ENCODE peak calls at places on chromosomes 11 and 22, in five cellular contexts. One of them, this sample, is unnamed.

GRCh38 chr11:84384637-84385227 is 1098.6 kb upstream of the CCDC90B start:
- DNase-seq in psoas muscle: no peak
- DNase-seq in body of pancreas: peak
- DNase-seq in cardiac muscle cell: peak
- DNase-seq in fibroblast of pulmonary artery: peak
- DNase-seq in this sample: peak

GRCh38 chr22:46381142-46381541 is 45.6 kb downstream of the TRMU start:
- DNase-seq in psoas muscle: no peak
- DNase-seq in body of pancreas: no peak
- DNase-seq in cardiac muscle cell: peak
- DNase-seq in fibroblast of pulmonary artery: no peak
- DNase-seq in this sample: no peak

GRCh38 chr11:103959279-103959930 is 77.0 kb upstream of the DDI1 start:
- DNase-seq in psoas muscle: no peak
- DNase-seq in body of pancreas: no peak
- DNase-seq in cardiac muscle cell: peak
- DNase-seq in fibroblast of pulmonary artery: peak
- DNase-seq in this sample: no peak

GRCh38 chr22:18044548-18045271 is 20.3 kb upstream of the MICAL3 start:
- DNase-seq in psoas muscle: peak
- DNase-seq in body of pancreas: peak
- DNase-seq in cardiac muscle cell: peak
- DNase-seq in fibroblast of pulmonary artery: no peak
- DNase-seq in this sample: no peak

GRCh38 chr22:39306456-39307361 is 12.7 kb downstream of the RPL3 start:
- DNase-seq in psoas muscle: no peak
- DNase-seq in body of pancreas: no peak
- DNase-seq in cardiac muscle cell: no peak
- DNase-seq in fibroblast of pulmonary artery: no peak
- DNase-seq in this sample: no peak

GRCh38 chr22:27105142-27106025 is 448.0 kb downstream of the MIAT start:
- DNase-seq in psoas muscle: peak
- DNase-seq in body of pancreas: peak
- DNase-seq in cardiac muscle cell: peak
- DNase-seq in fibroblast of pulmonary artery: peak
- DNase-seq in this sample: peak

GRCh38 chr22:17919276-17920144 is 104.9 kb downstream of the MICAL3 start:
- DNase-seq in psoas muscle: no peak
- DNase-seq in body of pancreas: no peak
- DNase-seq in cardiac muscle cell: no peak
- DNase-seq in fibroblast of pulmonary artery: no peak
- DNase-seq in this sample: no peak

GRCh38 chr22:27504854-27505253 is 296.7 kb downstream of the MN1 start:
- DNase-seq in psoas muscle: peak
- DNase-seq in body of pancreas: no peak
- DNase-seq in cardiac muscle cell: no peak
- DNase-seq in fibroblast of pulmonary artery: no peak
- DNase-seq in this sample: no peak

GRCh38 chr11:44652901-44653644 is 73.7 kb upstream of the TSPAN18 start:
- DNase-seq in psoas muscle: no peak
- DNase-seq in body of pancreas: no peak
- DNase-seq in cardiac muscle cell: no peak
- DNase-seq in fibroblast of pulmonary artery: no peak
- DNase-seq in this sample: no peak

GRCh38 chr22:44360306-44360685 is 47.5 kb upstream of the SHISAL1 start:
- DNase-seq in psoas muscle: no peak
- DNase-seq in body of pancreas: no peak
- DNase-seq in cardiac muscle cell: no peak
- DNase-seq in fibroblast of pulmonary artery: no peak
- DNase-seq in this sample: no peak

GRCh38 chr11:2799881-2800654 is 85.5 kb downstream of the CDKN1C start:
- DNase-seq in psoas muscle: peak
- DNase-seq in body of pancreas: peak
- DNase-seq in cardiac muscle cell: no peak
- DNase-seq in fibroblast of pulmonary artery: no peak
- DNase-seq in this sample: no peak

GRCh38 chr22:30234786-30235470 is 11.6 kb downstream of the LIF start:
- DNase-seq in psoas muscle: no peak
- DNase-seq in body of pancreas: peak
- DNase-seq in cardiac muscle cell: peak
- DNase-seq in fibroblast of pulmonary artery: no peak
- DNase-seq in this sample: peak

GRCh38 chr11:123431619-123432018 is 1.6 kb downstream of the GRAMD1B start:
- DNase-seq in psoas muscle: no peak
- DNase-seq in body of pancreas: no peak
- DNase-seq in cardiac muscle cell: no peak
- DNase-seq in fibroblast of pulmonary artery: no peak
- DNase-seq in this sample: no peak

GRCh38 chr22:23750374-23750743 is 553 bp downstream of the ZNF70 start:
- DNase-seq in psoas muscle: no peak
- DNase-seq in body of pancreas: no peak
- DNase-seq in cardiac muscle cell: no peak
- DNase-seq in fibroblast of pulmonary artery: no peak
- DNase-seq in this sample: no peak

GRCh38 chr11:119258983-119259382 is 52.8 kb downstream of the CBL start:
- DNase-seq in psoas muscle: no peak
- DNase-seq in body of pancreas: no peak
- DNase-seq in cardiac muscle cell: no peak
- DNase-seq in fibroblast of pulmonary artery: no peak
- DNase-seq in this sample: no peak

GRCh38 chr11:114060402-114061052 is 1.0 kb downstream of the ZBTB16 start:
- DNase-seq in psoas muscle: peak
- DNase-seq in body of pancreas: peak
- DNase-seq in cardiac muscle cell: peak
- DNase-seq in fibroblast of pulmonary artery: no peak
- DNase-seq in this sample: no peak

GRCh38 chr11:36403661-36404060 is 106.4 kb downstream of the TRAF6 start:
- DNase-seq in psoas muscle: no peak
- DNase-seq in body of pancreas: no peak
- DNase-seq in cardiac muscle cell: no peak
- DNase-seq in fibroblast of pulmonary artery: no peak
- DNase-seq in this sample: no peak

GRCh38 chr22:19114984-19115552 is 7.1 kb downstream of the DGCR2 start:
- DNase-seq in psoas muscle: no peak
- DNase-seq in body of pancreas: peak
- DNase-seq in cardiac muscle cell: no peak
- DNase-seq in fibroblast of pulmonary artery: no peak
- DNase-seq in this sample: no peak

GRCh38 chr11:94922675-94923347 is 50.5 kb downstream of the CWC15 start:
- DNase-seq in psoas muscle: no peak
- DNase-seq in body of pancreas: no peak
- DNase-seq in cardiac muscle cell: no peak
- DNase-seq in fibroblast of pulmonary artery: no peak
- DNase-seq in this sample: no peak

GRCh38 chr11:20715464-20715863 is 46.1 kb downstream of the NELL1 start:
- DNase-seq in psoas muscle: no peak
- DNase-seq in body of pancreas: no peak
- DNase-seq in cardiac muscle cell: no peak
- DNase-seq in fibroblast of pulmonary artery: no peak
- DNase-seq in this sample: no peak

GRCh38 chr11:44607324-44607962 is 42.0 kb downstream of the CD82 start:
- DNase-seq in psoas muscle: no peak
- DNase-seq in body of pancreas: no peak
- DNase-seq in cardiac muscle cell: no peak
- DNase-seq in fibroblast of pulmonary artery: no peak
- DNase-seq in this sample: no peak

GRCh38 chr11:15810581-15810980 is 545.8 kb downstream of the SOX6 start:
- DNase-seq in psoas muscle: no peak
- DNase-seq in body of pancreas: no peak
- DNase-seq in cardiac muscle cell: no peak
- DNase-seq in fibroblast of pulmonary artery: no peak
- DNase-seq in this sample: no peak

GRCh38 chr22:37918149-37918548 is 12.1 kb downstream of the MICALL1 start:
- DNase-seq in psoas muscle: no peak
- DNase-seq in body of pancreas: no peak
- DNase-seq in cardiac muscle cell: no peak
- DNase-seq in fibroblast of pulmonary artery: no peak
- DNase-seq in this sample: no peak

GRCh38 chr11:7889985-7890384 is 41.1 kb downstream of the OR10A6 start:
- DNase-seq in psoas muscle: no peak
- DNase-seq in body of pancreas: no peak
- DNase-seq in cardiac muscle cell: no peak
- DNase-seq in fibroblast of pulmonary artery: no peak
- DNase-seq in this sample: no peak

GRCh38 chr11:125494987-125495725 is 909 bp downstream of the FEZ1 start:
- DNase-seq in psoas muscle: peak
- DNase-seq in body of pancreas: peak
- DNase-seq in cardiac muscle cell: peak
- DNase-seq in fibroblast of pulmonary artery: peak
- DNase-seq in this sample: no peak

GRCh38 chr22:36746571-36746970 is 29.3 kb downstream of the IFT27 start:
- DNase-seq in psoas muscle: no peak
- DNase-seq in body of pancreas: peak
- DNase-seq in cardiac muscle cell: no peak
- DNase-seq in fibroblast of pulmonary artery: no peak
- DNase-seq in this sample: no peak

GRCh38 chr11:10540546-10540914 is 457 bp downstream of the RNF141 start:
- DNase-seq in psoas muscle: no peak
- DNase-seq in body of pancreas: peak
- DNase-seq in cardiac muscle cell: peak
- DNase-seq in fibroblast of pulmonary artery: peak
- DNase-seq in this sample: no peak

GRCh38 chr11:14189874-14190273 is 169.1 kb downstream of the RRAS2 start:
- DNase-seq in psoas muscle: peak
- DNase-seq in body of pancreas: peak
- DNase-seq in cardiac muscle cell: peak
- DNase-seq in fibroblast of pulmonary artery: peak
- DNase-seq in this sample: no peak

GRCh38 chr11:19574916-19575315 is 137.7 kb upstream of the NAV2 start:
- DNase-seq in psoas muscle: no peak
- DNase-seq in body of pancreas: no peak
- DNase-seq in cardiac muscle cell: no peak
- DNase-seq in fibroblast of pulmonary artery: no peak
- DNase-seq in this sample: no peak

GRCh38 chr11:20367313-20367948 is 3.9 kb downstream of the HTATIP2 start:
- DNase-seq in psoas muscle: no peak
- DNase-seq in body of pancreas: no peak
- DNase-seq in cardiac muscle cell: peak
- DNase-seq in fibroblast of pulmonary artery: peak
- DNase-seq in this sample: peak

GRCh38 chr11:120028181-120028935 is 109.6 kb downstream of the TRIM29 start:
- DNase-seq in psoas muscle: no peak
- DNase-seq in body of pancreas: no peak
- DNase-seq in cardiac muscle cell: no peak
- DNase-seq in fibroblast of pulmonary artery: no peak
- DNase-seq in this sample: no peak

GRCh38 chr22:37024339-37025157 is 5.0 kb downstream of the MPST start:
- DNase-seq in psoas muscle: no peak
- DNase-seq in body of pancreas: no peak
- DNase-seq in cardiac muscle cell: no peak
- DNase-seq in fibroblast of pulmonary artery: no peak
- DNase-seq in this sample: no peak

GRCh38 chr11:61532136-61533038 is 23.8 kb downstream of the LRRC10B start:
- DNase-seq in psoas muscle: no peak
- DNase-seq in body of pancreas: peak
- DNase-seq in cardiac muscle cell: peak
- DNase-seq in fibroblast of pulmonary artery: peak
- DNase-seq in this sample: no peak

GRCh38 chr22:46915978-46916730 is 153.7 kb downstream of the TBC1D22A start:
- DNase-seq in psoas muscle: no peak
- DNase-seq in body of pancreas: no peak
- DNase-seq in cardiac muscle cell: no peak
- DNase-seq in fibroblast of pulmonary artery: no peak
- DNase-seq in this sample: no peak

GRCh38 chr11:63239254-63239653 is 4.1 kb downstream of the SLC22A25 start:
- DNase-seq in psoas muscle: no peak
- DNase-seq in body of pancreas: no peak
- DNase-seq in cardiac muscle cell: no peak
- DNase-seq in fibroblast of pulmonary artery: no peak
- DNase-seq in this sample: no peak

GRCh38 chr11:73201249-73201648 is 16.8 kb upstream of the P2RY2 start:
- DNase-seq in psoas muscle: peak
- DNase-seq in body of pancreas: no peak
- DNase-seq in cardiac muscle cell: peak
- DNase-seq in fibroblast of pulmonary artery: peak
- DNase-seq in this sample: no peak

GRCh38 chr22:37012262-37012904 is 6.9 kb downstream of the TST start:
- DNase-seq in psoas muscle: no peak
- DNase-seq in body of pancreas: peak
- DNase-seq in cardiac muscle cell: no peak
- DNase-seq in fibroblast of pulmonary artery: no peak
- DNase-seq in this sample: no peak

GRCh38 chr11:75596914-75597313 is 34.9 kb downstream of the SERPINH1 start:
- DNase-seq in psoas muscle: no peak
- DNase-seq in body of pancreas: no peak
- DNase-seq in cardiac muscle cell: no peak
- DNase-seq in fibroblast of pulmonary artery: no peak
- DNase-seq in this sample: no peak
- H3K4me3 ChIP-seq in psoas muscle: no peak
- H3K4me3 ChIP-seq in body of pancreas: no peak
- H3K4me3 ChIP-seq in cardiac muscle cell: no peak
- H3K4me3 ChIP-seq in fibroblast of pulmonary artery: no peak
- H3K4me3 ChIP-seq in this sample: no peak

DNA sequence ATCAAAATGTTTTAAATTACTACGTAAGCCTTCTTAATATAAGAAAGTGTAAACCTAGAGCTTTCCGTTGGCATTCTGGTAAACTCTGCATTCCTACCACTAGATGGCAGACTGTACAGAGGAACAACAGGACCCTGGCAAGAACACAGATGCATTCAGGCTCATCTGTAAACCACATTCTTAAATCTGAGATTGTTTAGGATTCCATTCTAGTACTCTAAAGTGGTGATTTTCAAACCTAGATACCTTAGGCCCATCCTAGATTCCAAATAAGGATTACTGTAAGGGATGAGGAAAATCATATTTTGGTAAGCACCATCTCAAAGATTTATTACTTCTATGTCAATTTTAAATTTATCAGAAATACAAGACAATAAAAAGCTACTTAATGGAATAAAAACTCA is 26.9 kb downstream of the PICALM start:
- DNase-seq in psoas muscle: no peak
- DNase-seq in body of pancreas: peak
- DNase-seq in cardiac muscle cell: peak
- DNase-seq in fibroblast of pulmonary artery: peak
- DNase-seq in this sample: peak
- H3K4me3 ChIP-seq in psoas muscle: peak
- H3K4me3 ChIP-seq in body of pancreas: no peak
- H3K4me3 ChIP-seq in cardiac muscle cell: no peak
- H3K4me3 ChIP-seq in fibroblast of pulmonary artery: peak
- H3K4me3 ChIP-seq in this sample: no peak

DNA sequence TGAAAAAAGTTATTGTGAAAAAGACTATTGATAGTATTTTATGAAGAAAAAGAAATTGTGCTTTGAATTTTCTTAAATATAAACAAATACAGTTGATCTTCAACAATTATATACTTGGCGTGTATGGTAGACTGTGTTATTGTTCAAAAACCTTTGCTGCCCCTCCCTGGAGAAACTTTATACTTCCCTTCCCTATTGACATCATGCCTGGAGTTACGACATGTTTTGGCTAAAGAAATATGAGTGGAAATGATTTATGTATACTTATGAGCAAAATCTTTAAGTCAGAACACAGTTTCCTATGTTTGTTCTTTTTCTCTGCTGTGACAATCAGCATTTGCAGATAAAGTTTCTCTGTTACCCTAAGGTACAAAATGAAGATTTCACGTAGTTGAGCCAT is 243.8 kb downstream of the TMEM135 start:
- DNase-seq in psoas muscle: no peak
- DNase-seq in body of pancreas: no peak
- DNase-seq in cardiac muscle cell: peak
- DNase-seq in fibroblast of pulmonary artery: peak
- DNase-seq in this sample: no peak
- H3K4me3 ChIP-seq in psoas muscle: no peak
- H3K4me3 ChIP-seq in body of pancreas: no peak
- H3K4me3 ChIP-seq in cardiac muscle cell: no peak
- H3K4me3 ChIP-seq in fibroblast of pulmonary artery: no peak
- H3K4me3 ChIP-seq in this sample: no peak

GRCh38 chr11:100715163-100715792 is 28.2 kb downstream of the ARHGAP42 start:
- DNase-seq in psoas muscle: no peak
- DNase-seq in body of pancreas: no peak
- DNase-seq in cardiac muscle cell: no peak
- DNase-seq in fibroblast of pulmonary artery: no peak
- DNase-seq in this sample: no peak
- H3K4me3 ChIP-seq in psoas muscle: no peak
- H3K4me3 ChIP-seq in body of pancreas: no peak
- H3K4me3 ChIP-seq in cardiac muscle cell: no peak
- H3K4me3 ChIP-seq in fibroblast of pulmonary artery: no peak
- H3K4me3 ChIP-seq in this sample: no peak

This sample was measured in AG04449.